ENCODE peak calls at places on chromosomes 6 and 20, in seven cellular contexts. V, L, U, S, P, Y and O are unnamed samples.

GRCh38 chr20:46204594-46205205 is 86.6 kb downstream of the CD40 start:
- DNase-seq in V (no peak), L (no peak), U (no peak), S (no peak), P (no peak), Y (no peak), O (no peak)

GRCh38 chr20:58088625-58089024 is 139.8 kb downstream of the ANKRD60 start:
- DNase-seq in V (no peak), L (no peak), U (no peak), S (no peak), P (no peak), Y (no peak), O (no peak)

GRCh38 chr20:4484431-4485057 is 237.2 kb upstream of the PRND start:
- DNase-seq in V (no peak), L (no peak), U (no peak), S (no peak), P (no peak), Y (no peak), O (no peak)

GRCh38 chr6:113370508-113370907 is 486.6 kb upstream of the MARCKS start:
- DNase-seq in V (no peak), L (no peak), U (no peak), S (no peak), P (no peak), Y (no peak), O (no peak)

GRCh38 chr6:33249732-33250625 is 21.7 kb downstream of the VPS52 start:
- DNase-seq in V (peak), L (no peak), U (no peak), S (peak), P (peak), Y (peak), O (no peak)

GRCh38 chr6:125111219-125111983 is 42.2 kb upstream of the TPD52L1 start:
- DNase-seq in V (no peak), L (no peak), U (no peak), S (peak), P (peak), Y (no peak), O (no peak)

GRCh38 chr6:158648682-158649131 is 1.1 kb upstream of the SYTL3 start:
- DNase-seq in V (no peak), L (no peak), U (no peak), S (peak), P (peak), Y (no peak), O (peak)

GRCh38 chr20:52937701-52938100 is 34.5 kb upstream of the TSHZ2 start:
- DNase-seq in V (no peak), L (no peak), U (no peak), S (no peak), P (peak), Y (no peak), O (no peak)

GRCh38 chr6:155495011-155495768 is 39.6 kb upstream of the NOX3 start:
- DNase-seq in V (no peak), L (no peak), U (no peak), S (peak), P (peak), Y (no peak), O (no peak)

GRCh38 chr20:59632426-59633113 is 28.2 kb downstream of the PHACTR3 start:
- DNase-seq in V (no peak), L (peak), U (no peak), S (no peak), P (no peak), Y (no peak), O (peak)

GRCh38 chr20:63635431-63636141 is 8.7 kb upstream of the GMEB2 start:
- DNase-seq in V (no peak), L (no peak), U (peak), S (no peak), P (no peak), Y (peak), O (no peak)

GRCh38 chr20:41524980-41525613 is 93.1 kb downstream of the CHD6 start:
- DNase-seq in V (peak), L (peak), U (no peak), S (peak), P (peak), Y (peak), O (peak)

GRCh38 chr20:41245086-41245707 is 72.3 kb downstream of the ZHX3 start:
- DNase-seq in V (no peak), L (no peak), U (no peak), S (peak), P (peak), Y (no peak), O (no peak)

GRCh38 chr6:163260911-163261310 is 153.6 kb upstream of the QKI start:
- DNase-seq in V (no peak), L (no peak), U (no peak), S (no peak), P (no peak), Y (no peak), O (no peak)

GRCh38 chr6:44739163-44739562 is 351.7 kb downstream of the CDC5L start:
- DNase-seq in V (no peak), L (no peak), U (no peak), S (no peak), P (no peak), Y (no peak), O (no peak)